ENCODE peak calls at places on chromosomes 4 and X, in ten cellular contexts. O, Y, R, W, Q, U, J, K, E and H are unnamed samples.
A peak's percentile ranks its signal among the peaks of the same experiment; 100 is the strongest.

GRCh38 chr4:78213218-78213617 is 156.1 kb downstream of the FRAS1 start:
- DNase-seq in O (peak; percentile 13), Y (peak; percentile 57), R (no peak), W (no peak), Q (no peak), U (peak; percentile 72), J (peak; percentile 13), K (peak; percentile 12), E (no peak), H (no peak)

GRCh38 chr4:130820448-130820847 is 1724.5 kb downstream of the C4orf33 start:
- DNase-seq in O (no peak), Y (no peak), R (no peak), W (no peak), Q (no peak), U (no peak), J (no peak), K (no peak), E (no peak), H (no peak)

GRCh38 chr4:100162027-100162685 is 28.1 kb downstream of the DDIT4L start:
- DNase-seq in O (no peak), Y (no peak), R (no peak), W (no peak), Q (no peak), U (no peak), J (no peak), K (no peak), E (no peak), H (no peak)

GRCh38 chr4:164937576-164938270 is 39.7 kb downstream of the TRIM61 start:
- DNase-seq in O (no peak), Y (no peak), R (no peak), W (no peak), Q (peak; percentile 70), U (no peak), J (peak; percentile 14), K (no peak), E (no peak), H (peak; percentile 19)

GRCh38 chr4:127055349-127055748 is 577.4 kb upstream of the INTU start:
- DNase-seq in O (no peak), Y (no peak), R (no peak), W (no peak), Q (no peak), U (peak; percentile 70), J (peak; percentile 22), K (no peak), E (no peak), H (no peak)

GRCh38 chr4:108762559-108763225 is at the start of gene ETNPPL:
- DNase-seq in O (peak; percentile 19), Y (no peak), R (peak; percentile 28), W (peak; percentile 65), Q (peak; percentile 62), U (no peak), J (no peak), K (no peak), E (no peak), H (no peak)

GRCh38 chr4:56907489-56908205 is at the start of gene REST:
- DNase-seq in O (peak; percentile 83), Y (peak; percentile 0), R (peak; percentile 80), W (peak; percentile 89), Q (peak; percentile 87), U (peak; percentile 37), J (peak; percentile 14), K (peak; percentile 88), E (peak; percentile 48), H (peak; percentile 76)

GRCh38 chr4:144818136-144818535 is 172.2 kb downstream of the HHIP start:
- DNase-seq in O (no peak), Y (no peak), R (no peak), W (no peak), Q (no peak), U (no peak), J (peak; percentile 22), K (no peak), E (no peak), H (no peak)

GRCh38 chr4:89800012-89800516 is 36.9 kb downstream of the SNCA start:
- DNase-seq in O (no peak), Y (no peak), R (no peak), W (no peak), Q (no peak), U (no peak), J (peak; percentile 78), K (no peak), E (no peak), H (no peak)

GRCh38 chr4:3655485-3656429 is 110.4 kb upstream of the ADRA2C start:
- DNase-seq in O (no peak), Y (no peak), R (no peak), W (no peak), Q (peak; percentile 42), U (peak; percentile 80), J (no peak), K (no peak), E (no peak), H (no peak)

GRCh38 chrX:16712116-16712824 is at the start of gene CTPS2:
- DNase-seq in O (peak; percentile 66), Y (peak; percentile 40), R (peak; percentile 66), W (peak; percentile 85), Q (peak; percentile 63), U (peak; percentile 51), J (peak; percentile 28), K (peak; percentile 77), E (peak; percentile 48), H (no peak)

GRCh38 chrX:154123241-154124219 is 20.5 kb upstream of the OPN1LW start:
- DNase-seq in O (no peak), Y (no peak), R (peak; percentile 47), W (peak; percentile 71), Q (peak; percentile 81), U (no peak), J (peak; percentile 0), K (peak; percentile 62), E (peak; percentile 16), H (no peak)

GRCh38 chr4:8653326-8654000 is 60.9 kb downstream of the CPZ start:
- DNase-seq in O (no peak), Y (no peak), R (no peak), W (peak; percentile 44), Q (no peak), U (no peak), J (no peak), K (no peak), E (no peak), H (no peak)

GRCh38 chr4:23747131-23747752 is 142.6 kb downstream of the PPARGC1A start:
- DNase-seq in O (no peak), Y (no peak), R (no peak), W (no peak), Q (no peak), U (no peak), J (no peak), K (peak; percentile 81), E (no peak), H (no peak)

GRCh38 chr4:94419956-94420355 is 31.8 kb upstream of the PDLIM5 start:
- DNase-seq in O (no peak), Y (no peak), R (no peak), W (no peak), Q (peak; percentile 91), U (no peak), J (peak; percentile 97), K (no peak), E (no peak), H (no peak)